ENCODE peak calls at places on chromosomes 6 and 20, in nine cellular contexts. L, C, V, Y, A, S, N, P and B are unnamed samples.

GRCh38 chr6:119283979-119284545 is 65.5 kb downstream of the MAN1A1 start:
- DNase-seq in L (no peak), C (no peak), V (no peak), Y (no peak), A (no peak), S (peak; percentile 31), N (no peak), P (no peak), B (no peak)

GRCh38 chr6:138089325-138089724 is 17.9 kb downstream of the PERP start:
- DNase-seq in L (no peak), C (no peak), V (no peak), Y (no peak), A (no peak), S (peak; percentile 21), N (no peak), P (no peak), B (no peak)

GRCh38 chr6:147285087-147285855 is 81.1 kb downstream of the STXBP5 start:
- DNase-seq in L (no peak), C (peak; percentile 37), V (no peak), Y (peak; percentile 69), A (no peak), S (no peak), N (peak; percentile 82), P (no peak), B (no peak)

GRCh38 chr6:168388641-168389633 is 52.0 kb upstream of the SMOC2 start:
- DNase-seq in L (peak; percentile 70), C (no peak), V (no peak), Y (no peak), A (no peak), S (no peak), N (no peak), P (no peak), B (no peak)

GRCh38 chr6:149854532-149854931 is 9.6 kb downstream of the LRP11 start:
- DNase-seq in L (no peak), C (no peak), V (no peak), Y (peak; percentile 52), A (peak; percentile 52), S (peak; percentile 85), N (no peak), P (no peak), B (peak; percentile 73)

GRCh38 chr20:47141350-47141921 is 215.1 kb downstream of the ZMYND8 start:
- DNase-seq in L (no peak), C (no peak), V (no peak), Y (no peak), A (no peak), S (no peak), N (no peak), P (no peak), B (no peak)

GRCh38 chr6:166507380-166507779 is 79.1 kb downstream of the RAMACL start:
- DNase-seq in L (no peak), C (no peak), V (no peak), Y (no peak), A (no peak), S (no peak), N (no peak), P (no peak), B (no peak)

GRCh38 chr6:107578642-107579332 is 88.9 kb downstream of the SOBP start:
- DNase-seq in L (no peak), C (no peak), V (no peak), Y (no peak), A (no peak), S (no peak), N (no peak), P (no peak), B (no peak)

GRCh38 chr6:100724222-100724621 is 156.9 kb downstream of the ASCC3 start:
- DNase-seq in L (no peak), C (no peak), V (no peak), Y (no peak), A (no peak), S (no peak), N (peak; percentile 4), P (no peak), B (no peak)

GRCh38 chr6:92911301-92911700 is 508.1 kb downstream of the EPHA7 start:
- DNase-seq in L (no peak), C (peak; percentile 87), V (no peak), Y (no peak), A (no peak), S (no peak), N (no peak), P (no peak), B (no peak)

GRCh38 chr6:79077680-79078056 is 386 bp downstream of the PHIP start:
- DNase-seq in L (no peak), C (peak; percentile 44), V (no peak), Y (peak; percentile 64), A (no peak), S (no peak), N (no peak), P (no peak), B (no peak)

GRCh38 chr6:12947191-12947795 is 230.7 kb downstream of the PHACTR1 start:
- DNase-seq in L (no peak), C (no peak), V (no peak), Y (no peak), A (no peak), S (no peak), N (no peak), P (no peak), B (no peak)

GRCh38 chr6:33634203-33634727 is 13.1 kb downstream of the ITPR3 start:
- DNase-seq in L (no peak), C (no peak), V (no peak), Y (peak; percentile 32), A (no peak), S (no peak), N (no peak), P (peak; percentile 64), B (no peak)

GRCh38 chr20:43322851-43323250 is 133.1 kb upstream of the PTPRT start:
- DNase-seq in L (no peak), C (no peak), V (no peak), Y (peak; percentile 27), A (no peak), S (no peak), N (no peak), P (no peak), B (no peak)

GRCh38 chr6:48678390-48678789 is 567.4 kb upstream of the PTCHD4 start:
- DNase-seq in L (no peak), C (no peak), V (no peak), Y (no peak), A (no peak), S (no peak), N (no peak), P (no peak), B (no peak)

GRCh38 chr20:47921306-47922279 is 136.3 kb upstream of the SULF2 start:
- DNase-seq in L (no peak), C (no peak), V (no peak), Y (no peak), A (no peak), S (peak; percentile 48), N (no peak), P (no peak), B (no peak)

GRCh38 chr20:55135923-55136322 is 660.5 kb downstream of the DOK5 start:
- DNase-seq in L (no peak), C (no peak), V (no peak), Y (no peak), A (no peak), S (no peak), N (no peak), P (no peak), B (no peak)

GRCh38 chr6:129749749-129750120 is 39.8 kb upstream of the ARHGAP18 start:
- DNase-seq in L (no peak), C (peak; percentile 52), V (no peak), Y (peak; percentile 73), A (no peak), S (no peak), N (peak; percentile 89), P (no peak), B (no peak)

DNA sequence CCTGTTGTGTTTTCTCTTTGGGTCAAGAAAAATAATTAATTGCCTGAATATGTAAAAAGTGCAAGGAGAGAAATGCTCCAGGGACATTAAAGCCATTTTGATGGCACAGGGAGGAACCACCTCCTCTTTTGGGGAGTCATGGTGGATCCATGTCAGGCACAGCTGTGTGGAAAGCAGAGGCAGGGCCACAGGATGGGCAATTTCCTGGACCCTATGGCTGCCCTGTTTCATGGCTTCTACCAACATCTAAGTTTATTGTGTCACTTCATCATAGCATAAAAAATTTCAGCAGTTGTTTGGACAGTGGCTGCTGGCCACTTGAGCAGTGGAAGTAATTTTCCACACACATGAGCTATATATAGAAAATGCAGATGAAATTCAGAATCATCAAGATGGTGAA is 238.2 kb downstream of the SYNE1 start:
- DNase-seq in L (no peak), C (no peak), V (no peak), Y (no peak), A (no peak), S (no peak), N (no peak), P (no peak), B (no peak)
- H3K4me3 ChIP-seq in L (no peak overlapping the region), C (no peak overlapping the region), V (no peak overlapping the region), Y (no peak overlapping the region), A (no peak overlapping the region), S (no peak overlapping the region), N (no peak overlapping the region), P (no peak overlapping the region), B (no peak overlapping the region)

GRCh38 chr20:62878244-62879030 is 16.8 kb upstream of the TCFL5 start:
- DNase-seq in L (no peak), C (no peak), V (no peak), Y (no peak), A (peak; percentile 25), S (no peak), N (no peak), P (no peak), B (no peak)
- H3K4me3 ChIP-seq in L (no peak overlapping the region), C (no peak overlapping the region), V (no peak overlapping the region), Y (no peak overlapping the region), A (no peak overlapping the region), S (no peak overlapping the region), N (no peak overlapping the region), P (no peak overlapping the region), B (no peak overlapping the region)

GRCh38 chr6:114339706-114340105 is 3.1 kb downstream of the HS3ST5 start:
- DNase-seq in L (no peak), C (no peak), V (no peak), Y (peak; percentile 15), A (no peak), S (no peak), N (no peak), P (no peak), B (no peak)
- H3K4me3 ChIP-seq in L (no peak overlapping the region), C (no peak overlapping the region), V (no peak overlapping the region), Y (no peak overlapping the region), A (no peak overlapping the region), S (no peak overlapping the region), N (no peak overlapping the region), P (no peak overlapping the region), B (no peak overlapping the region)

DNA sequence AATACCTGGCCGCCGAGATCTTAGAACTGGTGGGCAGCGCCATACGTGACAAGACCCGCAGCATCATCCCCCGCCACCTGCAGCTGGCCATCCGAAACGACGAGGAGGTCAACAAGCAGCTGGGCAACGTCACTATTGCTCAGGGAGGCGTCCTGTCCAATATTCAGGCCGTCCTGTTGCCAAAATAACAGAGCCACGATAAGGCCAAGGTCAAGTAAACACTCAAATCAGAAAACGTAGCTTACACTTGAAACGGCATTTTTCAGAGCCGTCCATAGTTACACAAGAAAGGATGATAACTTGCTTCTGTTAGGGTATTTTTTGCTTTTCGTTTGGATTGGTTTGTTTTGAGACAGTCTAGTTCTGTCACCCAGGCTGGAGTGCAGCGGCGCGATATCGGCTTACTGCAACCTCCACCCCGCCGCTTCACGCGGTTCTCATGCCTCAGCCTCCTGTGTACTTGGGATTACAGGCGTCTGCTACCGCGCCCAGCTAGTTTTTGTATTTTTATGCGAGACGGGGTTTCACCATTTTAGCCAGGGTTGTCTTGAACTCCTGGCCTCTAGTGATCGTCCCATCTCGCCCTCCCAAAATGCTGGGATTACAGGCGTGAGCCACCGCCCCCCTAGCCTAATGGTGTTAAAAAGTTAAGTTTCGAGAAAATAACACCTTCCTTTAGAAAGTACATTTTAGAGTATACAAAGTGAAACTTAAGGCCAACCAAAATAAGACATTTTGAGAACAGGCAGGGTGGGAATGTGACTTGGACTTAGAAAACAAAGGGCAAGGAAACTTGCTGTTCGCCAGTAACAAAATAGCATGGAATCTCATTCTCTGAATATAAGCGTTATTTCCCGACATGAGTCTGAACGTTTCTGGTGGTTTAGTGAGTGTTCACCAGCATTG is 42.8 kb upstream of the HFE start:
- DNase-seq in L (peak; percentile 89), C (peak; percentile 64), V (no peak), Y (peak; percentile 68), A (peak; percentile 68), S (peak; percentile 21), N (peak; percentile 58), P (peak; percentile 51), B (peak; percentile 79)
- H3K4me3 ChIP-seq in L (peak overlapping the region; percentile 42), C (peak overlapping the region; percentile 56), V (peak overlapping the region; percentile 76), Y (peak overlapping the region; percentile 77), A (peak overlapping the region; percentile 80), S (peak overlapping the region; percentile 59), N (peak overlapping the region; percentile 89), P (peak overlapping the region; percentile 48), B (peak overlapping the region; percentile 57)